ENCODE peak calls at places on chromosomes 16 and 17, in seven cellular contexts. One of them, this sample, is unnamed.

GRCh38 chr17:57938061-57938502 is 17.1 kb downstream of the CUEDC1 start:
- DNase-seq in HCT116: no peak
- DNase-seq in sciatic nerve: no peak
- DNase-seq in neuronal stem cell: no peak
- DNase-seq in fibroblast of lung: no peak
- DNase-seq in stimulated activated CD8-positive, alpha-beta memory T cell treated with anti-CD3 and anti-CD28 coated beads, Interleukin-15, amount 100 ng/mL, for 24 hours: no peak
- DNase-seq in NCI-H1092: peak
- DNase-seq in this sample: no peak

GRCh38 chr17:69761011-69761410 is 314.0 kb upstream of the KCNJ16 start:
- DNase-seq in HCT116: no peak
- DNase-seq in sciatic nerve: no peak
- DNase-seq in neuronal stem cell: no peak
- DNase-seq in fibroblast of lung: peak
- DNase-seq in stimulated activated CD8-positive, alpha-beta memory T cell treated with anti-CD3 and anti-CD28 coated beads, Interleukin-15, amount 100 ng/mL, for 24 hours: no peak
- DNase-seq in NCI-H1092: no peak
- DNase-seq in this sample: peak

GRCh38 chr17:34393401-34393800 is 30.4 kb upstream of the CCL1 start:
- DNase-seq in HCT116: no peak
- DNase-seq in sciatic nerve: no peak
- DNase-seq in neuronal stem cell: no peak
- DNase-seq in fibroblast of lung: no peak
- DNase-seq in stimulated activated CD8-positive, alpha-beta memory T cell treated with anti-CD3 and anti-CD28 coated beads, Interleukin-15, amount 100 ng/mL, for 24 hours: no peak
- DNase-seq in NCI-H1092: peak
- DNase-seq in this sample: no peak

GRCh38 chr17:63116967-63117366 is 150.9 kb downstream of the TANC2 start:
- DNase-seq in HCT116: no peak
- DNase-seq in sciatic nerve: no peak
- DNase-seq in neuronal stem cell: peak
- DNase-seq in fibroblast of lung: peak
- DNase-seq in stimulated activated CD8-positive, alpha-beta memory T cell treated with anti-CD3 and anti-CD28 coated beads, Interleukin-15, amount 100 ng/mL, for 24 hours: no peak
- DNase-seq in NCI-H1092: no peak
- DNase-seq in this sample: peak

GRCh38 chr17:10316986-10317834 is 55.6 kb downstream of the MYH13 start:
- DNase-seq in HCT116: peak
- DNase-seq in sciatic nerve: peak
- DNase-seq in neuronal stem cell: no peak
- DNase-seq in fibroblast of lung: no peak
- DNase-seq in stimulated activated CD8-positive, alpha-beta memory T cell treated with anti-CD3 and anti-CD28 coated beads, Interleukin-15, amount 100 ng/mL, for 24 hours: no peak
- DNase-seq in NCI-H1092: no peak
- DNase-seq in this sample: peak

GRCh38 chr17:1384881-1385280 is 15.1 kb downstream of the YWHAE start:
- DNase-seq in HCT116: no peak
- DNase-seq in sciatic nerve: no peak
- DNase-seq in neuronal stem cell: no peak
- DNase-seq in fibroblast of lung: no peak
- DNase-seq in stimulated activated CD8-positive, alpha-beta memory T cell treated with anti-CD3 and anti-CD28 coated beads, Interleukin-15, amount 100 ng/mL, for 24 hours: no peak
- DNase-seq in NCI-H1092: no peak
- DNase-seq in this sample: no peak

GRCh38 chr17:40348562-40349476 is 15.7 kb downstream of the GJD3 start:
- DNase-seq in HCT116: no peak
- DNase-seq in sciatic nerve: no peak
- DNase-seq in neuronal stem cell: no peak
- DNase-seq in fibroblast of lung: peak
- DNase-seq in stimulated activated CD8-positive, alpha-beta memory T cell treated with anti-CD3 and anti-CD28 coated beads, Interleukin-15, amount 100 ng/mL, for 24 hours: no peak
- DNase-seq in NCI-H1092: peak
- DNase-seq in this sample: peak

GRCh38 chr16:74902161-74902560 is 82.8 kb downstream of the WDR59 start:
- DNase-seq in HCT116: no peak
- DNase-seq in sciatic nerve: no peak
- DNase-seq in neuronal stem cell: no peak
- DNase-seq in fibroblast of lung: no peak
- DNase-seq in stimulated activated CD8-positive, alpha-beta memory T cell treated with anti-CD3 and anti-CD28 coated beads, Interleukin-15, amount 100 ng/mL, for 24 hours: no peak
- DNase-seq in NCI-H1092: no peak
- DNase-seq in this sample: no peak

GRCh38 chr17:63173903-63174302 is 207.9 kb downstream of the TANC2 start:
- DNase-seq in HCT116: no peak
- DNase-seq in sciatic nerve: no peak
- DNase-seq in neuronal stem cell: no peak
- DNase-seq in fibroblast of lung: peak
- DNase-seq in stimulated activated CD8-positive, alpha-beta memory T cell treated with anti-CD3 and anti-CD28 coated beads, Interleukin-15, amount 100 ng/mL, for 24 hours: no peak
- DNase-seq in NCI-H1092: no peak
- DNase-seq in this sample: peak

GRCh38 chr16:31476305-31477219 is 4.6 kb downstream of the TGFB1I1 start:
- DNase-seq in HCT116: no peak
- DNase-seq in sciatic nerve: peak
- DNase-seq in neuronal stem cell: no peak
- DNase-seq in fibroblast of lung: no peak
- DNase-seq in stimulated activated CD8-positive, alpha-beta memory T cell treated with anti-CD3 and anti-CD28 coated beads, Interleukin-15, amount 100 ng/mL, for 24 hours: peak
- DNase-seq in NCI-H1092: no peak
- DNase-seq in this sample: no peak

GRCh38 chr17:31564883-31565297 is 173.4 kb downstream of the RAB11FIP4 start:
- DNase-seq in HCT116: no peak
- DNase-seq in sciatic nerve: no peak
- DNase-seq in neuronal stem cell: no peak
- DNase-seq in fibroblast of lung: peak
- DNase-seq in stimulated activated CD8-positive, alpha-beta memory T cell treated with anti-CD3 and anti-CD28 coated beads, Interleukin-15, amount 100 ng/mL, for 24 hours: no peak
- DNase-seq in NCI-H1092: no peak
- DNase-seq in this sample: peak

GRCh38 chr17:48100591-48101011 is 677 bp downstream of the CBX1 start:
- DNase-seq in HCT116: peak
- DNase-seq in sciatic nerve: peak
- DNase-seq in neuronal stem cell: no peak
- DNase-seq in fibroblast of lung: peak
- DNase-seq in stimulated activated CD8-positive, alpha-beta memory T cell treated with anti-CD3 and anti-CD28 coated beads, Interleukin-15, amount 100 ng/mL, for 24 hours: no peak
- DNase-seq in NCI-H1092: peak
- DNase-seq in this sample: peak

GRCh38 chr17:70752966-70753467 is 583.7 kb downstream of the KCNJ2 start:
- DNase-seq in HCT116: no peak
- DNase-seq in sciatic nerve: no peak
- DNase-seq in neuronal stem cell: peak
- DNase-seq in fibroblast of lung: no peak
- DNase-seq in stimulated activated CD8-positive, alpha-beta memory T cell treated with anti-CD3 and anti-CD28 coated beads, Interleukin-15, amount 100 ng/mL, for 24 hours: no peak
- DNase-seq in NCI-H1092: no peak
- DNase-seq in this sample: no peak

GRCh38 chr16:90048347-90048722 is 28.8 kb downstream of the PRDM7 start:
- DNase-seq in HCT116: no peak
- DNase-seq in sciatic nerve: no peak
- DNase-seq in neuronal stem cell: no peak
- DNase-seq in fibroblast of lung: no peak
- DNase-seq in stimulated activated CD8-positive, alpha-beta memory T cell treated with anti-CD3 and anti-CD28 coated beads, Interleukin-15, amount 100 ng/mL, for 24 hours: no peak
- DNase-seq in NCI-H1092: no peak
- DNase-seq in this sample: no peak

GRCh38 chr17:78959803-78960202 is 19.9 kb downstream of the LGALS3BP start:
- DNase-seq in HCT116: no peak
- DNase-seq in sciatic nerve: no peak
- DNase-seq in neuronal stem cell: no peak
- DNase-seq in fibroblast of lung: no peak
- DNase-seq in stimulated activated CD8-positive, alpha-beta memory T cell treated with anti-CD3 and anti-CD28 coated beads, Interleukin-15, amount 100 ng/mL, for 24 hours: no peak
- DNase-seq in NCI-H1092: no peak
- DNase-seq in this sample: no peak

GRCh38 chr16:4825196-4825595 is 21.9 kb downstream of the GLYR1 start:
- DNase-seq in HCT116: no peak
- DNase-seq in sciatic nerve: no peak
- DNase-seq in neuronal stem cell: no peak
- DNase-seq in fibroblast of lung: no peak
- DNase-seq in stimulated activated CD8-positive, alpha-beta memory T cell treated with anti-CD3 and anti-CD28 coated beads, Interleukin-15, amount 100 ng/mL, for 24 hours: no peak
- DNase-seq in NCI-H1092: no peak
- DNase-seq in this sample: no peak

GRCh38 chr17:28928061-28928460 is 23.3 kb downstream of the PHF12 start:
- DNase-seq in HCT116: no peak
- DNase-seq in sciatic nerve: no peak
- DNase-seq in neuronal stem cell: no peak
- DNase-seq in fibroblast of lung: peak
- DNase-seq in stimulated activated CD8-positive, alpha-beta memory T cell treated with anti-CD3 and anti-CD28 coated beads, Interleukin-15, amount 100 ng/mL, for 24 hours: no peak
- DNase-seq in NCI-H1092: no peak
- DNase-seq in this sample: peak

GRCh38 chr17:75394332-75394918 is 11.1 kb downstream of the GRB2 start:
- DNase-seq in HCT116: no peak
- DNase-seq in sciatic nerve: no peak
- DNase-seq in neuronal stem cell: no peak
- DNase-seq in fibroblast of lung: no peak
- DNase-seq in stimulated activated CD8-positive, alpha-beta memory T cell treated with anti-CD3 and anti-CD28 coated beads, Interleukin-15, amount 100 ng/mL, for 24 hours: no peak
- DNase-seq in NCI-H1092: no peak
- DNase-seq in this sample: no peak

GRCh38 chr16:68309798-68310197 is 948 bp downstream of the SLC7A6OS start:
- DNase-seq in HCT116: no peak
- DNase-seq in sciatic nerve: no peak
- DNase-seq in neuronal stem cell: no peak
- DNase-seq in fibroblast of lung: no peak
- DNase-seq in stimulated activated CD8-positive, alpha-beta memory T cell treated with anti-CD3 and anti-CD28 coated beads, Interleukin-15, amount 100 ng/mL, for 24 hours: no peak
- DNase-seq in NCI-H1092: no peak
- DNase-seq in this sample: no peak

GRCh38 chr16:8962393-8963009 is 1.2 kb downstream of the USP7 start:
- DNase-seq in HCT116: no peak
- DNase-seq in sciatic nerve: no peak
- DNase-seq in neuronal stem cell: no peak
- DNase-seq in fibroblast of lung: no peak
- DNase-seq in stimulated activated CD8-positive, alpha-beta memory T cell treated with anti-CD3 and anti-CD28 coated beads, Interleukin-15, amount 100 ng/mL, for 24 hours: no peak
- DNase-seq in NCI-H1092: no peak
- DNase-seq in this sample: peak